ENCODE peak calls at places on chromosomes 11 and 22, in ten cellular contexts. One of them, this sample, is unnamed.

GRCh38 chr22:17726561-17727243 is 47.6 kb downstream of the BID start:
- DNase-seq in IMR-90: peak
- DNase-seq in foreskin fibroblast: no peak
- DNase-seq in lower leg skin: peak
- DNase-seq in colonic mucosa: no peak
- DNase-seq in upper lobe of right lung: no peak
- DNase-seq in cardiac fibroblast: peak
- DNase-seq in fibroblast of the aortic adventitia: no peak
- DNase-seq in CD4-positive, alpha-beta memory T cell: no peak
- DNase-seq in GM12878: no peak
- DNase-seq in this sample: no peak

GRCh38 chr11:59186130-59186594 is 14.2 kb downstream of the DTX4 start:
- DNase-seq in IMR-90: no peak
- DNase-seq in foreskin fibroblast: no peak
- DNase-seq in lower leg skin: no peak
- DNase-seq in colonic mucosa: peak
- DNase-seq in upper lobe of right lung: peak
- DNase-seq in cardiac fibroblast: peak
- DNase-seq in fibroblast of the aortic adventitia: no peak
- DNase-seq in CD4-positive, alpha-beta memory T cell: peak
- DNase-seq in GM12878: no peak
- DNase-seq in this sample: peak

GRCh38 chr11:112844530-112844929 is 116.7 kb upstream of the NCAM1 start:
- DNase-seq in IMR-90: no peak
- DNase-seq in foreskin fibroblast: no peak
- DNase-seq in lower leg skin: no peak
- DNase-seq in colonic mucosa: no peak
- DNase-seq in upper lobe of right lung: no peak
- DNase-seq in cardiac fibroblast: no peak
- DNase-seq in fibroblast of the aortic adventitia: no peak
- DNase-seq in CD4-positive, alpha-beta memory T cell: no peak
- DNase-seq in GM12878: no peak
- DNase-seq in this sample: no peak

GRCh38 chr11:2135648-2136201 is 3.5 kb downstream of the IGF2 start:
- DNase-seq in IMR-90: no peak
- DNase-seq in foreskin fibroblast: no peak
- DNase-seq in lower leg skin: no peak
- DNase-seq in colonic mucosa: no peak
- DNase-seq in upper lobe of right lung: no peak
- DNase-seq in cardiac fibroblast: no peak
- DNase-seq in fibroblast of the aortic adventitia: no peak
- DNase-seq in CD4-positive, alpha-beta memory T cell: no peak
- DNase-seq in GM12878: no peak
- DNase-seq in this sample: no peak

GRCh38 chr11:121133046-121133445 is 32.0 kb downstream of the TECTA start:
- DNase-seq in IMR-90: no peak
- DNase-seq in foreskin fibroblast: no peak
- DNase-seq in lower leg skin: no peak
- DNase-seq in colonic mucosa: no peak
- DNase-seq in upper lobe of right lung: no peak
- DNase-seq in cardiac fibroblast: no peak
- DNase-seq in fibroblast of the aortic adventitia: no peak
- DNase-seq in CD4-positive, alpha-beta memory T cell: no peak
- DNase-seq in GM12878: no peak
- DNase-seq in this sample: no peak

GRCh38 chr11:119751281-119752060 is 22.5 kb upstream of the NECTIN1 start:
- DNase-seq in IMR-90: no peak
- DNase-seq in foreskin fibroblast: no peak
- DNase-seq in lower leg skin: no peak
- DNase-seq in colonic mucosa: no peak
- DNase-seq in upper lobe of right lung: peak
- DNase-seq in cardiac fibroblast: no peak
- DNase-seq in fibroblast of the aortic adventitia: no peak
- DNase-seq in CD4-positive, alpha-beta memory T cell: no peak
- DNase-seq in GM12878: peak
- DNase-seq in this sample: no peak

GRCh38 chr11:82105331-82105992 is 628.2 kb downstream of the FAM181B start:
- DNase-seq in IMR-90: no peak
- DNase-seq in foreskin fibroblast: no peak
- DNase-seq in lower leg skin: no peak
- DNase-seq in colonic mucosa: no peak
- DNase-seq in upper lobe of right lung: no peak
- DNase-seq in cardiac fibroblast: no peak
- DNase-seq in fibroblast of the aortic adventitia: no peak
- DNase-seq in CD4-positive, alpha-beta memory T cell: no peak
- DNase-seq in GM12878: no peak
- DNase-seq in this sample: no peak

GRCh38 chr22:33844273-33844672 is 76.0 kb downstream of the LARGE1 start:
- DNase-seq in IMR-90: no peak
- DNase-seq in foreskin fibroblast: no peak
- DNase-seq in lower leg skin: no peak
- DNase-seq in colonic mucosa: no peak
- DNase-seq in upper lobe of right lung: no peak
- DNase-seq in cardiac fibroblast: no peak
- DNase-seq in fibroblast of the aortic adventitia: no peak
- DNase-seq in CD4-positive, alpha-beta memory T cell: no peak
- DNase-seq in GM12878: no peak
- DNase-seq in this sample: no peak

GRCh38 chr11:100691886-100692285 is 4.8 kb downstream of the ARHGAP42 start:
- DNase-seq in IMR-90: no peak
- DNase-seq in foreskin fibroblast: no peak
- DNase-seq in lower leg skin: no peak
- DNase-seq in colonic mucosa: no peak
- DNase-seq in upper lobe of right lung: no peak
- DNase-seq in cardiac fibroblast: no peak
- DNase-seq in fibroblast of the aortic adventitia: peak
- DNase-seq in CD4-positive, alpha-beta memory T cell: no peak
- DNase-seq in GM12878: no peak
- DNase-seq in this sample: no peak

GRCh38 chr11:104127828-104128227 is 36.1 kb downstream of the PDGFD start:
- DNase-seq in IMR-90: peak
- DNase-seq in foreskin fibroblast: peak
- DNase-seq in lower leg skin: no peak
- DNase-seq in colonic mucosa: no peak
- DNase-seq in upper lobe of right lung: no peak
- DNase-seq in cardiac fibroblast: peak
- DNase-seq in fibroblast of the aortic adventitia: peak
- DNase-seq in CD4-positive, alpha-beta memory T cell: no peak
- DNase-seq in GM12878: no peak
- DNase-seq in this sample: no peak

GRCh38 chr11:71461696-71462095 is 8.7 kb downstream of the NADSYN1 start:
- DNase-seq in IMR-90: no peak
- DNase-seq in foreskin fibroblast: no peak
- DNase-seq in lower leg skin: no peak
- DNase-seq in colonic mucosa: no peak
- DNase-seq in upper lobe of right lung: no peak
- DNase-seq in cardiac fibroblast: no peak
- DNase-seq in fibroblast of the aortic adventitia: no peak
- DNase-seq in CD4-positive, alpha-beta memory T cell: no peak
- DNase-seq in GM12878: no peak
- DNase-seq in this sample: no peak

GRCh38 chr22:32396746-32397145 is 15.3 kb downstream of the RTCB start:
- DNase-seq in IMR-90: no peak
- DNase-seq in foreskin fibroblast: peak
- DNase-seq in lower leg skin: peak
- DNase-seq in colonic mucosa: no peak
- DNase-seq in upper lobe of right lung: peak
- DNase-seq in cardiac fibroblast: peak
- DNase-seq in fibroblast of the aortic adventitia: peak
- DNase-seq in CD4-positive, alpha-beta memory T cell: no peak
- DNase-seq in GM12878: no peak
- DNase-seq in this sample: peak

GRCh38 chr11:66720223-66720898 is 8.7 kb downstream of the SPTBN2 start:
- DNase-seq in IMR-90: peak
- DNase-seq in foreskin fibroblast: peak
- DNase-seq in lower leg skin: no peak
- DNase-seq in colonic mucosa: peak
- DNase-seq in upper lobe of right lung: peak
- DNase-seq in cardiac fibroblast: no peak
- DNase-seq in fibroblast of the aortic adventitia: no peak
- DNase-seq in CD4-positive, alpha-beta memory T cell: no peak
- DNase-seq in GM12878: no peak
- DNase-seq in this sample: no peak

GRCh38 chr11:48193876-48194275 is 22.7 kb upstream of the OR4B1 start:
- DNase-seq in IMR-90: peak
- DNase-seq in foreskin fibroblast: peak
- DNase-seq in lower leg skin: no peak
- DNase-seq in colonic mucosa: no peak
- DNase-seq in upper lobe of right lung: no peak
- DNase-seq in cardiac fibroblast: peak
- DNase-seq in fibroblast of the aortic adventitia: peak
- DNase-seq in CD4-positive, alpha-beta memory T cell: no peak
- DNase-seq in GM12878: no peak
- DNase-seq in this sample: peak

GRCh38 chr11:1889527-1889930 is 2.2 kb downstream of the PRR33 start:
- DNase-seq in IMR-90: no peak
- DNase-seq in foreskin fibroblast: no peak
- DNase-seq in lower leg skin: no peak
- DNase-seq in colonic mucosa: no peak
- DNase-seq in upper lobe of right lung: no peak
- DNase-seq in cardiac fibroblast: no peak
- DNase-seq in fibroblast of the aortic adventitia: no peak
- DNase-seq in CD4-positive, alpha-beta memory T cell: peak
- DNase-seq in GM12878: no peak
- DNase-seq in this sample: no peak

GRCh38 chr11:117792992-117793391 is 4.0 kb downstream of the DSCAML1 start:
- DNase-seq in IMR-90: no peak
- DNase-seq in foreskin fibroblast: no peak
- DNase-seq in lower leg skin: no peak
- DNase-seq in colonic mucosa: no peak
- DNase-seq in upper lobe of right lung: no peak
- DNase-seq in cardiac fibroblast: no peak
- DNase-seq in fibroblast of the aortic adventitia: no peak
- DNase-seq in CD4-positive, alpha-beta memory T cell: no peak
- DNase-seq in GM12878: no peak
- DNase-seq in this sample: no peak

GRCh38 chr22:42271906-42272305 is 1.5 kb upstream of the TCF20 start:
- DNase-seq in IMR-90: no peak
- DNase-seq in foreskin fibroblast: no peak
- DNase-seq in lower leg skin: peak
- DNase-seq in colonic mucosa: no peak
- DNase-seq in upper lobe of right lung: no peak
- DNase-seq in cardiac fibroblast: no peak
- DNase-seq in fibroblast of the aortic adventitia: no peak
- DNase-seq in CD4-positive, alpha-beta memory T cell: no peak
- DNase-seq in GM12878: no peak
- DNase-seq in this sample: no peak

GRCh38 chr22:35528967-35529366 is 11.7 kb upstream of the RASD2 start:
- DNase-seq in IMR-90: no peak
- DNase-seq in foreskin fibroblast: no peak
- DNase-seq in lower leg skin: no peak
- DNase-seq in colonic mucosa: no peak
- DNase-seq in upper lobe of right lung: no peak
- DNase-seq in cardiac fibroblast: peak
- DNase-seq in fibroblast of the aortic adventitia: no peak
- DNase-seq in CD4-positive, alpha-beta memory T cell: no peak
- DNase-seq in GM12878: no peak
- DNase-seq in this sample: no peak

GRCh38 chr22:31947296-31947695 is 3.0 kb downstream of the YWHAH start:
- DNase-seq in IMR-90: no peak
- DNase-seq in foreskin fibroblast: no peak
- DNase-seq in lower leg skin: no peak
- DNase-seq in colonic mucosa: peak
- DNase-seq in upper lobe of right lung: no peak
- DNase-seq in cardiac fibroblast: peak
- DNase-seq in fibroblast of the aortic adventitia: no peak
- DNase-seq in CD4-positive, alpha-beta memory T cell: no peak
- DNase-seq in GM12878: no peak
- DNase-seq in this sample: no peak

GRCh38 chr11:115501504-115501894 is 2.7 kb downstream of the CADM1 start:
- DNase-seq in IMR-90: no peak
- DNase-seq in foreskin fibroblast: no peak
- DNase-seq in lower leg skin: no peak
- DNase-seq in colonic mucosa: no peak
- DNase-seq in upper lobe of right lung: no peak
- DNase-seq in cardiac fibroblast: no peak
- DNase-seq in fibroblast of the aortic adventitia: no peak
- DNase-seq in CD4-positive, alpha-beta memory T cell: no peak
- DNase-seq in GM12878: no peak
- DNase-seq in this sample: no peak
- H3K4me3 ChIP-seq in IMR-90: no peak
- H3K4me3 ChIP-seq in foreskin fibroblast: no peak
- H3K4me3 ChIP-seq in lower leg skin: no peak
- H3K4me3 ChIP-seq in colonic mucosa: no peak
- H3K4me3 ChIP-seq in upper lobe of right lung: peak
- H3K4me3 ChIP-seq in cardiac fibroblast: no peak
- H3K4me3 ChIP-seq in fibroblast of the aortic adventitia: no peak
- H3K4me3 ChIP-seq in CD4-positive, alpha-beta memory T cell: no peak
- H3K4me3 ChIP-seq in GM12878: no peak
- H3K4me3 ChIP-seq in this sample: peak

DNA sequence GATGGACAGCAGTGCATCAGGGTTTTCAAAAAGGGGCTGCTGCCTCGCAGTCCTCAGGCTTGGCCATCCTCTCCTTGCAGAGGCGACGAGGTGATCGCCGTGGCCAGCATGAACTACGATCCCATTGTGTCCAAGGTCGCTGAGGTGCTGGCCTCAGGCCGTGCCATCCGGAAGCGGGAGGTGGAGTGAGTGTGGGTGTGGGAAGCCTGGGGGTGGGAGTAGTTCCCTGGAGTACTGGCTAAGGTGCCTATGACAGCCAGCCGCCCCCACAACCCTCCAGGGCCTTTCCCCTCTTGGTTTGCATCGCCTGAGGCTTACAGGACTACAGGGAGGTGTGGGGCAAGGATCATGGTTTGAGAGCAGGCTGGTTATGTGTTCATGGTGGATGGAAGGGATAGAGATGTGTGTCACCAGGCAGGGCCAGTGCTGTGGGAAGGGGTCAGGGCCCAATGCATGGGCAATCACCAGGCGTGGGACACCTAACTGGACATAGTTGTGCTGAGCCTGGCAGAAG is 2.1 kb upstream of the LZTR1 start:
- DNase-seq in IMR-90: no peak
- DNase-seq in foreskin fibroblast: no peak
- DNase-seq in lower leg skin: no peak
- DNase-seq in colonic mucosa: no peak
- DNase-seq in upper lobe of right lung: no peak
- DNase-seq in cardiac fibroblast: no peak
- DNase-seq in fibroblast of the aortic adventitia: no peak
- DNase-seq in CD4-positive, alpha-beta memory T cell: no peak
- DNase-seq in GM12878: no peak
- DNase-seq in this sample: no peak
- H3K4me3 ChIP-seq in IMR-90: no peak
- H3K4me3 ChIP-seq in foreskin fibroblast: peak
- H3K4me3 ChIP-seq in lower leg skin: no peak
- H3K4me3 ChIP-seq in colonic mucosa: no peak
- H3K4me3 ChIP-seq in upper lobe of right lung: peak
- H3K4me3 ChIP-seq in cardiac fibroblast: peak
- H3K4me3 ChIP-seq in fibroblast of the aortic adventitia: no peak
- H3K4me3 ChIP-seq in CD4-positive, alpha-beta memory T cell: no peak
- H3K4me3 ChIP-seq in GM12878: no peak
- H3K4me3 ChIP-seq in this sample: no peak

GRCh38 chr11:94655951-94656350 is 88.8 kb downstream of the PIWIL4 start:
- DNase-seq in IMR-90: no peak
- DNase-seq in foreskin fibroblast: no peak
- DNase-seq in lower leg skin: no peak
- DNase-seq in colonic mucosa: no peak
- DNase-seq in upper lobe of right lung: no peak
- DNase-seq in cardiac fibroblast: no peak
- DNase-seq in fibroblast of the aortic adventitia: no peak
- DNase-seq in CD4-positive, alpha-beta memory T cell: no peak
- DNase-seq in GM12878: no peak
- DNase-seq in this sample: no peak
- H3K4me3 ChIP-seq in IMR-90: no peak
- H3K4me3 ChIP-seq in foreskin fibroblast: no peak
- H3K4me3 ChIP-seq in lower leg skin: no peak
- H3K4me3 ChIP-seq in colonic mucosa: no peak
- H3K4me3 ChIP-seq in upper lobe of right lung: no peak
- H3K4me3 ChIP-seq in cardiac fibroblast: no peak
- H3K4me3 ChIP-seq in fibroblast of the aortic adventitia: no peak
- H3K4me3 ChIP-seq in CD4-positive, alpha-beta memory T cell: no peak
- H3K4me3 ChIP-seq in GM12878: no peak
- H3K4me3 ChIP-seq in this sample: no peak

GRCh38 chr22:29267858-29268510 is at the start of the genes EWSR1 and RHBDD3:
- DNase-seq in IMR-90: peak
- DNase-seq in foreskin fibroblast: peak
- DNase-seq in lower leg skin: peak
- DNase-seq in colonic mucosa: peak
- DNase-seq in upper lobe of right lung: peak
- DNase-seq in cardiac fibroblast: peak
- DNase-seq in fibroblast of the aortic adventitia: peak
- DNase-seq in CD4-positive, alpha-beta memory T cell: peak
- DNase-seq in GM12878: peak
- DNase-seq in this sample: peak
- H3K4me3 ChIP-seq in IMR-90: peak
- H3K4me3 ChIP-seq in foreskin fibroblast: peak
- H3K4me3 ChIP-seq in lower leg skin: peak
- H3K4me3 ChIP-seq in colonic mucosa: peak
- H3K4me3 ChIP-seq in upper lobe of right lung: peak
- H3K4me3 ChIP-seq in cardiac fibroblast: peak
- H3K4me3 ChIP-seq in fibroblast of the aortic adventitia: peak
- H3K4me3 ChIP-seq in CD4-positive, alpha-beta memory T cell: peak
- H3K4me3 ChIP-seq in GM12878: peak
- H3K4me3 ChIP-seq in this sample: peak

This sample was measured in MG63.